ENCODE peak calls at places on chromosomes 11 and 22, in seven cellular contexts. U, B, P, H, X, C and T are unnamed samples. For H3K4me1, the result is how much of the 10 kb centered on the place peaks cover.

GRCh38 chr11:102946237-102946636 is 9.3 kb downstream of the MMP13 start:
- DNase-seq in U (no peak), B (no peak), P (no peak), H (no peak), X (no peak), C (no peak), T (no peak)

GRCh38 chr11:116874251-116874650 is 36.8 kb upstream of the APOA1 start:
- DNase-seq in U (no peak), B (no peak), P (no peak), H (no peak), X (no peak), C (no peak), T (no peak)

GRCh38 chr11:133579165-133580031 is 47.1 kb upstream of the OPCML start:
- DNase-seq in U (no peak), B (no peak), P (no peak), H (no peak), X (no peak), C (no peak), T (no peak)

GRCh38 chr22:49266561-49267519 is 560.8 kb downstream of the BRD1 start:
- DNase-seq in U (no peak), B (no peak), P (no peak), H (no peak), X (peak), C (no peak), T (no peak)

GRCh38 chr11:120432056-120433018 is 79.2 kb upstream of the GRIK4 start:
- DNase-seq in U (no peak), B (no peak), P (peak), H (no peak), X (no peak), C (peak), T (peak)

GRCh38 chr22:23777776-23778575 is 5.3 kb downstream of the MMP11 start:
- DNase-seq in U (no peak), B (no peak), P (no peak), H (peak), X (no peak), C (no peak), T (no peak)

GRCh38 chr22:44541671-44542319 is 43.8 kb upstream of the RTL6 start:
- DNase-seq in U (no peak), B (no peak), P (no peak), H (peak), X (no peak), C (no peak), T (no peak)

GRCh38 chr11:63670077-63670737 is 969 bp downstream of the ATL3 start:
- DNase-seq in U (no peak), B (no peak), P (no peak), H (no peak), X (no peak), C (no peak), T (no peak)

GRCh38 chr11:9527481-9528140 is 45.9 kb upstream of the WEE1 start:
- DNase-seq in U (no peak), B (no peak), P (peak), H (peak), X (no peak), C (no peak), T (no peak)

GRCh38 chr11:27285761-27286160 is 77.3 kb downstream of the CCDC34 start:
- DNase-seq in U (no peak), B (no peak), P (no peak), H (no peak), X (no peak), C (no peak), T (no peak)

GRCh38 chr11:7281083-7281482 is 29.4 kb downstream of the SYT9 start:
- DNase-seq in U (no peak), B (no peak), P (no peak), H (no peak), X (no peak), C (no peak), T (no peak)

GRCh38 chr22:30396871-30397655 is at the start of gene SEC14L2:
- DNase-seq in U (peak), B (peak), P (peak), H (peak), X (peak), C (no peak), T (peak)

GRCh38 chr22:39940757-39941305 is 19.4 kb upstream of the TMA7B start:
- DNase-seq in U (no peak), B (no peak), P (no peak), H (no peak), X (no peak), C (no peak), T (no peak)

GRCh38 chr11:102341844-102342318 is 5.1 kb upstream of the BIRC2 start:
- DNase-seq in U (peak), B (peak), P (peak), H (peak), X (peak), C (peak), T (peak)

GRCh38 chr11:87780068-87780413 is 395.2 kb downstream of the RAB38 start:
- DNase-seq in U (no peak), B (no peak), P (no peak), H (no peak), X (no peak), C (no peak), T (no peak)

GRCh38 chr22:26174280-26174679 is 5.0 kb downstream of the SEZ6L start:
- DNase-seq in U (no peak), B (no peak), P (peak), H (no peak), X (peak), C (no peak), T (no peak)

GRCh38 chr22:46293591-46294260 is 2.9 kb upstream of the GTSE1 start:
- DNase-seq in U (no peak), B (peak), P (no peak), H (peak), X (no peak), C (no peak), T (no peak)

GRCh38 chr11:104385884-104386283 is 221.9 kb upstream of the PDGFD start:
- DNase-seq in U (no peak), B (no peak), P (no peak), H (no peak), X (no peak), C (no peak), T (no peak)

GRCh38 chr11:65442952-65443351 is 20.4 kb downstream of the NEAT1 start:
- DNase-seq in U (no peak), B (no peak), P (peak), H (no peak), X (no peak), C (no peak), T (no peak)
- TF ChIP-seq POLR2A in U (no peak), B (no peak), P (no peak), H (no peak), X (no peak), C (no peak), T (no peak)

GRCh38 chr11:2557381-2557780 is 112.6 kb downstream of the KCNQ1 start:
- DNase-seq in U (no peak), B (peak), P (no peak), H (peak), X (no peak), C (no peak), T (no peak)

GRCh38 chr11:2554338-2555240 is 109.8 kb downstream of the KCNQ1 start:
- DNase-seq in U (no peak), B (peak), P (no peak), H (peak), X (no peak), C (no peak), T (no peak)

GRCh38 chr11:2555376-2555775 is 110.6 kb downstream of the KCNQ1 start:
- DNase-seq in U (no peak), B (peak), P (no peak), H (peak), X (no peak), C (no peak), T (no peak)

GRCh38 chr11:2553886-2554285 is 109.1 kb downstream of the KCNQ1 start:
- DNase-seq in U (no peak), B (peak), P (no peak), H (peak), X (no peak), C (no peak), T (no peak)

DNA sequence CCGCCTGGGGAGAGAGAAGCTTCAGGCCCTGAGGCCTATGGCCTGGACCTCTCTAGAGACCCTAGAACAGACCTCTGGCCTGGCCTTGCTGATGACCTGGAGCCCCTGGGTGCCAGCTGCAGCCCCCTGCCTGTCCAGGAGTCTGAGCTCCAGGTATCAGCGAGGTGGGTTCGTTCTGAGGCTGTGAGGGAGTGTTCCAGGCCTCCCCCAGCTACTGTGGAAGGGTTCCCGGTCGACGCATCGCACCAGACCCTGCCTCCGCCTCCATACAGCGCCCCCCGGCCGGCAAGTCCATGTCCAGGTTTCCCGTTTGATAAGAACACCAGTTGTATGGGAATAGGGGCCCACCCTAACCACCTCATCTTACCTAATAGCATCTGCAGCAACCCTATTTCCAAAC is 111.1 kb downstream of the KCNQ1 start:
- DNase-seq in U (no peak), B (peak), P (no peak), H (peak), X (no peak), C (no peak), T (no peak)
- H3K4me1 ChIP-seq in U (under half), B (under half), P (under half), H (under half), X (under half), C (under half), T (under half)

DNA sequence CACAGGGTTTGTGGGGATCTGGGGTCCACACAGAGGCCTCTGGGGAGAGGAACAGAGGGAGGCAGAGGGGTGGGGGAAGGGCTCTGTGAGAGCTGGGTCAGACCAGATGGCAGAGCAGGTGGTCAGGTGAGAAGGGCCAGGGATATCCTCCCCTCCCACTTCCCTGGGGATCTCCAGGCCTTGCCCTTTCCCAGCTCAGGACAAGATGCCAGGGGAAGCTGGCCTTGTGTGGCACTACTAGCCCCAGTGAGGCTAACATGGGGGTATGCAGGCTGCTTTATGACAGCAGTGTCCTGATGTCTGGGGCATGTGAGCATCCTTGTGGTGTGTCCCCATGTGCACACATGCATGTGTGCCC is 51.4 kb upstream of the MYEOV start:
- DNase-seq in U (peak), B (no peak), P (no peak), H (peak), X (peak), C (no peak), T (no peak)
- TF ChIP-seq EP300 in U (no peak), B (no peak), P (no peak), H (no peak), X (no peak), C (no peak), T (no peak)

GRCh38 chr11:17012712-17013547 is 1.3 kb downstream of the PLEKHA7 start:
- DNase-seq in U (peak), B (peak), P (peak), H (peak), X (peak), C (no peak), T (peak)

GRCh38 chr11:17013548-17014320 is 480 bp downstream of the PLEKHA7 start:
- DNase-seq in U (peak), B (peak), P (no peak), H (peak), X (peak), C (no peak), T (peak)

GRCh38 chr11:17015639-17016125 is 1.5 kb upstream of the PLEKHA7 start:
- DNase-seq in U (no peak), B (peak), P (peak), H (no peak), X (peak), C (no peak), T (no peak)

GRCh38 chr11:17014774-17015638 is 792 bp upstream of the PLEKHA7 start:
- DNase-seq in U (peak), B (peak), P (peak), H (peak), X (peak), C (peak), T (no peak)

DNA sequence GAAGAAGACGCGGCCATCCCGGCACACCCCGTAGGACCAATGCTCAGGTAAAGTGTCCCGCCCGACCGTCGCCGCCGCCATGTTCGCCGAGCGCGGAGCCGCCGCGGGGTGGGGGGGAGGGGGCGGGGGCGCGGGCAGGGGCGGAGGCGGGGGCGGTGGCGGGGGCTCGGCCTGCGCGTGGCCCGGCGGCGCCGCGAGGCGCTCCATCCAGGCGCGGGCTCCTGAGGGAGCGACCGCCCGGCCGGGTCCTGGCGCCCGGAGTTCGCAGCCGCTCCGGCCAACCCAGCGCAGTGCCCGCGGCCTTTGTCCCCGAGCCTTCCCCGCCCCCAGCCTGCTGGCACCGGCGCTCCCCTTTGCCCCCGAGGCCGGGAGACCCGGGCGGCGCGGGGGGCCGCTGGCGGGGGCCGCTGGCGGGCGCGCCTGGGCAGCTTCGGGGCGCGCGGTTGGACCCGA is at the start of gene PLEKHA7:
- DNase-seq in U (peak), B (peak), P (peak), H (peak), X (no peak), C (no peak), T (no peak)
- TF ChIP-seq POLR2A in U (no peak), B (no peak), P (no peak), H (no peak), X (no peak), C (no peak), T (no peak)

GRCh38 chr11:65422104-65422632 is 430 bp upstream of the NEAT1 start:
- DNase-seq in U (peak), B (peak), P (peak), H (peak), X (peak), C (peak), T (peak)

GRCh38 chr11:65419773-65420481 is 2.7 kb upstream of the NEAT1 start:
- DNase-seq in U (peak), B (peak), P (peak), H (peak), X (peak), C (peak), T (peak)

GRCh38 chr11:65419460-65419772 is 3.2 kb upstream of the NEAT1 start:
- DNase-seq in U (no peak), B (peak), P (no peak), H (peak), X (peak), C (no peak), T (no peak)

GRCh38 chr11:65421204-65422103 is 1.1 kb upstream of the NEAT1 start:
- DNase-seq in U (peak), B (peak), P (peak), H (peak), X (peak), C (peak), T (peak)

DNA sequence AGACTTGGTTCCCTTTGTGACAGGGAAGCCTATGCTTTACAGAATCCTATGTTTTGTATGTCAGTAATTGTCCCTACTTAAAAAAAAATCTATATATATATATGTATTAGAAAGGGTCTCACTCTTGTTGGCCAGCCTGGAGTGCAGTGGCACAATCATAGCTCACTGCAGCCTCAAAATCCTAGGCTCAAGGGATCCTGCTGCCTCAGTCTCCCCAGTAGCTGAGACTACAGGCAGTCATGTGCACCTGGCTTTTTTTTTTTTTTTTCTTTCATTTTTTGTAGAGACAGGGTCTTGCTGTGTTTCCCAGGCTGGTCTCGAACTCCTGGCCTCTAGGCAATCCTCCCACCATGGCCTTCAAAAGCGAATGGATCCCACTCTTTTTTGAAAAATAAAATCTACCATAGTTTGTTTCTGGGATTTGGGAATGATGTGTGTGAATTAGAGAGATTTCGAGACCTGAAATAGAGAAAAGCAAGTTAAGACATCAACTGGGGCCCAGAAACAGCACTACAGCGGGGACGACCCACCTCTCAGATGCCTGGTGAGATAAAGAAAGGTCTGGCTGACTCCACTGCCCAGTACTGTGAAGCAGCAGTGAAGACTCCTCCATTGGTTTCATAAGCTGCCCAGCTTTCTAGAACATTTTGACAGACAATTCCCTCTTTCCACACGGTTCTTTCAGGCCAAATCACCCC is 1.9 kb upstream of the NEAT1 start:
- DNase-seq in U (peak), B (peak), P (no peak), H (no peak), X (no peak), C (peak), T (peak)
- H3K4me1 ChIP-seq in U (half or more), B (half or more), P (under half), H (under half), X (half or more), C (under half), T (under half)